ENCODE peak calls at places on chromosomes 5 and 9, in five cellular contexts. S, L, J, H and V are unnamed samples.
A peak's percentile ranks its signal among the peaks of the same experiment; 100 is the strongest.

GRCh38 chr5:73596705-73597328 is 29.2 kb upstream of the ARHGEF28 start:
- DNase-seq in S (no peak), L (no peak), J (no peak), H (no peak), V (peak; percentile 56)

GRCh38 chr9:114500583-114501292 is 4.5 kb downstream of the WHRN start:
- DNase-seq in S (no peak), L (no peak), J (no peak), H (no peak), V (no peak)

GRCh38 chr9:123291736-123292135 is 23.4 kb upstream of the STRBP start:
- DNase-seq in S (no peak), L (no peak), J (no peak), H (no peak), V (no peak)

GRCh38 chr9:105264380-105264779 is 19.9 kb downstream of the SLC44A1 start:
- DNase-seq in S (no peak), L (no peak), J (no peak), H (no peak), V (no peak)

GRCh38 chr5:34627794-34628193 is 28.3 kb upstream of the RAI14 start:
- DNase-seq in S (no peak), L (no peak), J (no peak), H (no peak), V (no peak)

GRCh38 chr9:98834386-98834785 is 26.9 kb downstream of the GALNT12 start:
- DNase-seq in S (no peak), L (no peak), J (no peak), H (no peak), V (no peak)

GRCh38 chr5:74243634-74244033 is 396.9 kb downstream of the ENC1 start:
- DNase-seq in S (no peak), L (no peak), J (no peak), H (no peak), V (no peak)

GRCh38 chr5:151095341-151096000 is 14.6 kb upstream of the TNIP1 start:
- DNase-seq in S (no peak), L (no peak), J (no peak), H (peak; percentile 55), V (peak; percentile 56)

GRCh38 chr9:36839131-36839885 is 194.8 kb downstream of the PAX5 start:
- DNase-seq in S (no peak), L (no peak), J (no peak), H (no peak), V (no peak)

GRCh38 chr5:157219491-157220271 is 39.0 kb downstream of the ITK start:
- DNase-seq in S (no peak), L (no peak), J (no peak), H (no peak), V (no peak)

GRCh38 chr9:117979914-117980313 is 275.7 kb downstream of the TLR4 start:
- DNase-seq in S (no peak), L (no peak), J (no peak), H (no peak), V (no peak)

GRCh38 chr9:129889936-129890717 is 54.9 kb downstream of the USP20 start:
- DNase-seq in S (no peak), L (no peak), J (no peak), H (no peak), V (no peak)

GRCh38 chr5:179306191-179307005 is 38.9 kb downstream of the ADAMTS2 start:
- DNase-seq in S (no peak), L (no peak), J (peak; percentile 3), H (peak; percentile 0), V (no peak)

GRCh38 chr9:1726993-1727759 is 288.0 kb upstream of the SMARCA2 start:
- DNase-seq in S (no peak), L (no peak), J (no peak), H (no peak), V (peak; percentile 34)

GRCh38 chr5:9197881-9198260 is 348.0 kb downstream of the SEMA5A start:
- DNase-seq in S (no peak), L (no peak), J (no peak), H (no peak), V (no peak)

GRCh38 chr9:131530930-131531832 is at the start of gene UCK1:
- DNase-seq in S (no peak), L (peak; percentile 43), J (peak; percentile 64), H (peak; percentile 85), V (peak; percentile 84)

GRCh38 chr5:100464418-100464817 is 70.8 kb upstream of the FAM174A start:
- DNase-seq in S (no peak), L (no peak), J (no peak), H (no peak), V (no peak)

GRCh38 chr5:131264453-131265200 is 774 bp downstream of the CDC42SE2 start:
- DNase-seq in S (no peak), L (no peak), J (no peak), H (peak; percentile 31), V (peak; percentile 48)

GRCh38 chr5:78757269-78758053 is 108.9 kb upstream of the LHFPL2 start:
- DNase-seq in S (no peak), L (no peak), J (no peak), H (no peak), V (peak; percentile 15)

GRCh38 chr5:88675159-88675757 is 207.7 kb downstream of the MEF2C start:
- DNase-seq in S (no peak), L (no peak), J (no peak), H (no peak), V (no peak)
- H3K4me3 ChIP-seq in S (peak overlapping the region; percentile 62), L (no peak overlapping the region), J (no peak overlapping the region), H (peak overlapping the region; percentile 51), V (peak overlapping the region; percentile 46)

GRCh38 chr5:38752622-38753021 is 93.2 kb upstream of the OSMR start:
- DNase-seq in S (no peak), L (no peak), J (no peak), H (no peak), V (no peak)

GRCh38 chr5:38753776-38754175 is 92.0 kb upstream of the OSMR start:
- DNase-seq in S (no peak), L (no peak), J (no peak), H (no peak), V (no peak)

GRCh38 chr5:38757451-38758245 is 88.2 kb upstream of the OSMR start:
- DNase-seq in S (no peak), L (no peak), J (no peak), H (peak; percentile 71), V (no peak)

GRCh38 chr5:38756068-38756467 is 89.7 kb upstream of the OSMR start:
- DNase-seq in S (no peak), L (no peak), J (no peak), H (no peak), V (no peak)

DNA sequence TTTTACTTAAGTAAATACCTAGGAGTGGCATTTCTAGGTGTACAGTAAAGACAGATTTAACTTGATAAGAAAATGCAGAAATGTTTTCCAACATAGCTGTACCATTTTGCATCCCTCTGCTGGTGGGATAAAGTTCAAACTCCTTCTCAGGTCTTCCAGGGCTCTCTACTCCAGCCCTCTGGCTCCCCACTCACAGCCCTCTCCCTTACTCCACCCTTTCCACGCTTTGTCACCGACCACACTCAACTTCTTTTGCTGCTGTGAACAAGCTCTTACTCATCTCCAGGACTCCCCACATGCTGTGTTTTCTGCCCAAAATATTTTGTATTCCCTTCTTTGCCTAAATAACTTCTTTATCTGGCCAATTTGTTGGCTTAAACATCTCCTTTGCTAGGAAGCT is 90.6 kb upstream of the OSMR start:
- DNase-seq in S (no peak), L (no peak), J (no peak), H (no peak), V (no peak)
- TF ChIP-seq CTCF in S (no peak), L (no peak), J (no peak), H (no peak), V (no peak)

GRCh38 chr9:97703437-97704326 is 6.5 kb upstream of the XPA start:
- DNase-seq in S (no peak), L (no peak), J (no peak), H (no peak), V (no peak)

GRCh38 chr9:97704327-97704677 is 7.2 kb upstream of the XPA start:
- DNase-seq in S (no peak), L (no peak), J (no peak), H (no peak), V (no peak)

GRCh38 chr9:97706246-97706645 is 9.1 kb upstream of the XPA start:
- DNase-seq in S (no peak), L (no peak), J (no peak), H (no peak), V (no peak)

GRCh38 chr9:97704851-97705250 is 7.7 kb upstream of the XPA start:
- DNase-seq in S (no peak), L (no peak), J (no peak), H (no peak), V (no peak)

GRCh38 chr9:97705354-97705950 is 8.3 kb upstream of the XPA start:
- DNase-seq in S (no peak), L (no peak), J (no peak), H (no peak), V (no peak)
- H3K4me3 ChIP-seq in S (no peak overlapping the region), L (no peak overlapping the region), J (no peak overlapping the region), H (no peak overlapping the region), V (no peak overlapping the region)

DNA sequence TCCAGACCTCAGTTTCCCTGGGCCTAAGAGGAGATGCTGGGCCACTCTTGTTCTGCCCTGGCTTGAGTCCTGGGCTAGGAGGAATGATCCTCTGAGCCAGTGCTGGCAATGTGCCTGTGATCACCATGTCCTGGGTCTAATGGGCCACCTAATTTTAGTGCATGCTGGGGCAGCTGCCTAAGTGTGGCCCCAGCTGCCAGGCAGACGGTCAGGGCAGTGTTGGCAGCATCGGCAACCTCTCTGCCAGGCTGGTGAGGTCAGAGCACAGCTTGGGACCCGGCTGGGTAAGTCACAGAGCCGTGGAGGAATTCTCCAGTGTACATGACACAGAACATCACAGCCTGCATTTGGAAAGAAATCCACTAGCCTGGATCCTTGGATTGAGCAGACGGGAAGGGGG is 21.4 kb upstream of the PITX1 start:
- DNase-seq in S (no peak), L (no peak), J (peak; percentile 28), H (peak; percentile 65), V (no peak)
- TF ChIP-seq CTCF in S (no peak), L (no peak), J (no peak), H (no peak), V (no peak)